ENCODE peak calls at places on chromosomes 13 and 19, in eight cellular contexts. E, Z, U, B, G, S, Y and C are unnamed samples.

GRCh38 chr13:30577381-30577780 is 40.3 kb upstream of the USPL1 start:
- DNase-seq in U (peak), Z (peak), E (no peak), B (peak), G (peak), S (no peak), Y (peak), C (no peak)

GRCh38 chr13:52848455-52849190 is at the start of gene PCDH8:
- DNase-seq in Y (no peak), E (no peak), U (no peak), S (no peak), Z (no peak), B (no peak), G (no peak), C (peak)

GRCh38 chr19:53881482-53882390 is at the start of gene PRKCG:
- DNase-seq in Z (no peak), G (no peak), B (peak), Y (no peak), E (peak), S (peak), U (no peak), C (peak)

GRCh38 chr13:40666905-40667621 is 622 bp upstream of the FOXO1 start:
- DNase-seq in Z (no peak), Y (no peak), E (peak), S (peak), B (no peak), U (no peak), G (no peak), C (peak)

GRCh38 chr19:45638930-45639729 is at the start of gene EML2:
- DNase-seq in S (peak), Y (peak), Z (no peak), U (peak), G (no peak), B (peak), E (peak), C (peak)

GRCh38 chr19:42512743-42513304 is 15.5 kb downstream of the CEACAM1 start:
- DNase-seq in Y (no peak), E (peak), Z (no peak), G (no peak), B (no peak), S (no peak), U (no peak), C (no peak)

GRCh38 chr19:45591004-45591637 is 6.5 kb upstream of the OPA3 start:
- DNase-seq in E (no peak), Z (no peak), G (peak), Y (no peak), S (peak), B (peak), U (no peak), C (peak)

GRCh38 chr13:98792321-98792720 is 39.8 kb upstream of the SLC15A1 start:
- DNase-seq in G (no peak), E (no peak), S (no peak), B (no peak), Y (no peak), Z (no peak), U (no peak), C (no peak)

GRCh38 chr19:54136086-54136863 is 1.3 kb upstream of the CNOT3 start:
- DNase-seq in Z (no peak), E (peak), S (no peak), Y (peak), G (peak), U (peak), B (no peak), C (no peak)

GRCh38 chr19:46812898-46813569 is 24.6 kb upstream of the SLC1A5 start:
- DNase-seq in U (no peak), Y (no peak), G (no peak), E (no peak), B (no peak), S (no peak), Z (no peak), C (no peak)

GRCh38 chr19:16702123-16702522 is 17.5 kb upstream of the NWD1 start:
- DNase-seq in Z (no peak), G (peak), S (no peak), U (peak), B (no peak), E (no peak), Y (peak), C (no peak)

GRCh38 chr19:47428177-47428894 is 9.0 kb upstream of the MEIS3 start:
- DNase-seq in E (peak), S (peak), G (peak), B (peak), Y (peak), U (peak), Z (peak), C (peak)

GRCh38 chr19:16521715-16522289 is 20.4 kb downstream of the CHERP start:
- DNase-seq in Y (no peak), Z (no peak), U (no peak), S (no peak), E (no peak), G (no peak), B (no peak), C (no peak)

GRCh38 chr19:47644743-47645499 is 36.0 kb downstream of the BICRA start:
- DNase-seq in U (no peak), Z (no peak), G (no peak), S (no peak), E (no peak), Y (no peak), B (no peak), C (no peak)

GRCh38 chr19:28705008-28705407 is 507.9 kb downstream of the UQCRFS1 start:
- DNase-seq in Z (peak), G (peak), E (no peak), B (peak), S (no peak), Y (peak), U (peak), C (no peak)

GRCh38 chr19:35613574-35613973 is 1.0 kb downstream of the HAUS5 start:
- DNase-seq in E (no peak), S (no peak), U (no peak), B (no peak), Y (no peak), Z (no peak), G (no peak), C (no peak)

GRCh38 chr19:35612224-35612558 is 344 bp upstream of the HAUS5 start:
- DNase-seq in E (no peak), S (no peak), G (no peak), Z (no peak), U (no peak), Y (no peak), B (no peak), C (no peak)

GRCh38 chr19:35609881-35610353 is 2.6 kb upstream of the HAUS5 start:
- DNase-seq in E (peak), Y (no peak), G (no peak), S (no peak), U (no peak), Z (no peak), B (no peak), C (no peak)

GRCh38 chr19:35615036-35615435 is 2.5 kb downstream of the HAUS5 start:
- DNase-seq in U (no peak), Z (no peak), S (no peak), B (no peak), Y (no peak), E (no peak), G (no peak), C (no peak)

GRCh38 chr19:35612559-35613321 is at the start of gene HAUS5:
- DNase-seq in Y (peak), U (peak), S (peak), E (peak), G (peak), Z (peak), B (peak), C (peak)
- TF ChIP-seq CTCF in Y (no peak), U (no peak), S (no peak), E (peak), G (peak), Z (no peak), B (no peak), C (no peak)

GRCh38 chr13:31739226-31739625 is at the start of gene RXFP2:
- DNase-seq in S (no peak), Z (no peak), G (no peak), U (no peak), Y (no peak), E (no peak), B (no peak), C (no peak)

GRCh38 chr13:31747271-31747670 is 7.9 kb downstream of the RXFP2 start:
- DNase-seq in S (no peak), Z (no peak), G (no peak), U (no peak), B (no peak), E (no peak), Y (no peak), C (no peak)

GRCh38 chr13:31747966-31748365 is 8.6 kb downstream of the RXFP2 start:
- DNase-seq in U (no peak), Y (peak), G (no peak), Z (no peak), B (no peak), S (no peak), E (no peak), C (no peak)

GRCh38 chr13:31742102-31742695 is 2.9 kb downstream of the RXFP2 start:
- DNase-seq in S (peak), E (peak), Y (peak), B (peak), U (peak), G (peak), Z (peak), C (peak)
- TF ChIP-seq CTCF in S (peak), E (peak), Y (peak), B (peak), U (peak), G (peak), Z (peak), C (peak)

GRCh38 chr13:75486146-75486545 is 4.2 kb upstream of the TBC1D4 start:
- DNase-seq in Y (no peak), S (no peak), B (peak), E (no peak), G (no peak), U (no peak), Z (no peak), C (no peak)
- TF ChIP-seq CTCF in Y (no peak), S (no peak), B (no peak), E (no peak), G (no peak), U (no peak), Z (no peak), C (no peak)

GRCh38 chr19:4909172-4909896 is at the start of gene UHRF1:
- DNase-seq in Y (no peak), Z (no peak), U (no peak), B (peak), S (no peak), E (no peak), G (no peak), C (peak)

GRCh38 chr19:4910594-4911273 is 1.4 kb downstream of the UHRF1 start:
- DNase-seq in Y (peak), Z (no peak), E (peak), B (peak), G (peak), U (peak), S (no peak), C (peak)

GRCh38 chr19:4908781-4909171 is 525 bp upstream of the UHRF1 start:
- DNase-seq in B (no peak), Z (no peak), U (no peak), G (no peak), E (no peak), Y (no peak), S (no peak), C (no peak)

GRCh38 chr19:4911314-4911713 is 2.0 kb downstream of the UHRF1 start:
- DNase-seq in S (no peak), G (peak), B (no peak), Z (no peak), U (no peak), E (no peak), Y (peak), C (no peak)

DNA sequence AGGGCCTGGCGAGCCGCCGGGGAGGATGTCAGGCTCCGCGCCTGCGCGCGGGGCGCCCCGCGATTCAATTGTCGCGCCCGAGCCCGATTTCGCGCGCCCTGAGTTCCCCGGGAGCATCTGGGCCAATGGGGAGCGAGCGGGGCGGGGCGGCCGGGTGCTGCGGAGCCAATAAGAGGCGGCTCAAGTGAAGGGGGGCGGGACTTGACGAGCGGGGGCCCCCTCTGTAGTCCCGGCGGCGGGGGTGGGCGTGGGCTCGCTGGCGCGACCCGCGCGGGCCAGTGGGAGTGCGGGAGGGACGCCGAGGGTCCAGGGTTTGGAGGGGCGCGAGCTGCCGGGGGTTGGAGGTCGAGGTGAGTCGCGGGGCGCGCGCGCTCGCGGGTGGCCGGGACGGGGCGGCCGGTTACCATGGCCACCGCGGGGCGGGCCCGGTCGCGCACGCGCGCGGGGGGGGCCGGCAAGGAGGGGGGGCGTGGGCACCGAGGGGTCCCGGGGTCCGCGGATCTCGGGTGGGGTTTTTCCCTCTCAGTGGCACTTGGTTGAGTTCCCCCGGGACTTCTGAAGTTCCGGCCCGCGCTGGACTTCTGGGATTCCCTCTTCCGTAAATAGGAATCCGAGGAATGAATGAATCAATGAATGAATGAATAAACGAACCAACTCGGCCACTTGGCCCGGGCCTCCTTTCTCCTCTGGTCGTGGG is 744 bp downstream of the UHRF1 start:
- DNase-seq in Z (no peak), B (peak), S (peak), G (peak), E (peak), Y (peak), U (peak), C (peak)
- TF ChIP-seq CTCF in Z (no peak), B (no peak), S (no peak), G (no peak), E (no peak), Y (no peak), U (no peak), C (no peak)

DNA sequence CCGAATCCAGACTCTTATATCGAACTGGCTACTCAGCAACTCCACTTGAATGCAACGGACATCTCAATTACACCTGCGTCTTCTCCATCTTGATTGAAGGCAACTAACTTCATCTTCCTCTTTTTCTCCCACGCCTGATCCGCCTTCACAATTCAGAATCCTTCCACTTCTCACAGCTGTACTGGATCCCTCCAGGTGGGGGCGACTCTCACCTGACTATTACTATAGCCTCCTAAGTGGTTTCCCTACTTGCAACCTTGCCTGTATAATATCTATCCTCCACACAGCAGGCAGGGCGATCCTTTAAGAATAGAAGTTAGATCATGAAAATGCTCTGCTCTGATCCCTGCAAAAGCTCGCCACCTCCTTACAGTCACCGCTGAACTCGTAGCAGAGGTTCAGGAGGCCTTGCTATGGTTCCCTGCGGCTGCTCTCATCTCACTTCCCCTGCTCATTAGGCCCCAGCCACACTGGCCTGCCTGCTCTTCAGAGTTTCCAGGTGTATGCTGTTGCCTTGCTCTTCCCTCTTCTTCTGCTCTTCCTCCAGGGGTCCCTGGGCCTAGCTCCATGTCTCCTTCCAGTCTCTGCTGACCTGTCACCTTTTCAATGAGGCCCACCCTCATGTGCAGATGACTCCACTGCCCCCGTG is 31.9 kb downstream of the RFXAP start:
- DNase-seq in S (no peak), U (no peak), E (no peak), G (no peak), B (no peak), Y (peak), Z (no peak), C (no peak)
- TF ChIP-seq CTCF in S (no peak), U (peak), E (no peak), G (peak), B (no peak), Y (peak), Z (peak), C (peak)

DNA sequence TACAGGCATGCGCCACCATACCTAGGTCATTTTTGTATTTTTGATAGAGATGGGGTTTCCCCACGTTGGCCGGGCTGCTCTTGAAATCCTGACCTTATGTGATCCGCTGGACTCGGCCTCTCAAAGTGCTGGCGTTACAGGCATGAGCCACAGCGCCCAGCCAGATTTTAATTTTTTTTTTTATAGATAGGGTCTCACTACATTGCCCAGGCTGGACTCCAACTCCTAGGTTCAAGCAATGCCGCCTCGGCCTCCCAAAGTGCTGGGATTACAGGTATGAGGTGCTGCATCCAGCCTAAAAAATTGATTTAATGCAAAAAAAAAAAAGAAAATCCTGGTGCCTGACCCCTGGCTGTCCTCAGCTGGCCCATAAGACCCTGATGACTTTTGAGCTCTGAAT is 24.9 kb upstream of the CERS4 start:
- DNase-seq in S (no peak), G (no peak), Y (no peak), B (no peak), U (no peak), Z (no peak), E (no peak), C (no peak)
- TF ChIP-seq CTCF in S (no peak), G (no peak), Y (no peak), B (no peak), U (no peak), Z (no peak), E (no peak), C (no peak)

GRCh38 chr13:41709511-41709910 is 251.4 kb downstream of the VWA8 start:
- DNase-seq in U (no peak), Y (peak), E (no peak), Z (no peak), G (peak), B (no peak), S (no peak), C (no peak)
- TF ChIP-seq CTCF in U (no peak), Y (no peak), E (no peak), Z (no peak), G (no peak), B (no peak), S (no peak), C (no peak)

GRCh38 chr13:66234159-66234558 is 996.0 kb downstream of the PCDH9 start:
- DNase-seq in B (no peak), Y (no peak), E (no peak), U (no peak), G (no peak), S (no peak), Z (no peak), C (no peak)

DNA sequence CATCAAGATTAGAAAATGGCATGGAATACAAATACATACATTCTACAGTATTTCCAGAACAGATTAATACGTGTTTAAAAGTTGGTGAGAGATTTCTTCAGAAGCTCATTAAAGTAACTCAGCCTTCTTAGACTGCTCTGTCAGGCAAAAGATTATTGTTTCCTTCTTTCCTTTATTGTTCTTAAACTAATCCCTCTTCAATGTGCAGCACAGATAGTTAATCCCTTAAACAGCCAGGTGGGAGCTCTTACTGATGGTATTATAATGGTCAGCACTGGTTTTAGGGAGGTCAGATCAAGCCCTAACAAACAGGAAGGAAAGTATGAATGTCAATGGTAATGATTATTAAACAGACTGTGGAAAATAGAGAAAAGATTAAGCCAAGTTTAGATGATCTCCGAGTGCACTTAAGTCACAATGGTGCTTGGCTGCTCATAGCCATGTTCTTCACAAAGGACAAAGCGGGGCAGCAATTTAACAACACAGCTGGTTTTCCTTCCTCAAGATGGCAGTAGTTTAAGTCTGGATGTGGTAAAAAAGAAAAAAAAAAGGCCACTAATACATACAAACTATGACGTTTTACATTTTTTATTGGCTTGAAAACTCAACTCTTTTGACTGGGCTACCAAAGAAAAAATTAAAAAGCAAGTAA is 992.6 kb downstream of the PCDH9 start:
- DNase-seq in G (no peak), S (no peak), Z (peak), B (peak), Y (no peak), E (no peak), U (no peak), C (no peak)
- TF ChIP-seq CTCF in G (no peak), S (no peak), Z (peak), B (no peak), Y (no peak), E (no peak), U (no peak), C (no peak)